ENCODE peak calls at places on chromosomes 11 and 22, in six cellular contexts. M is MM.1S, L is IMR-90, T is Karpas-422, U is HCT116, P is fibroblast of lung. I is an unnamed sample. For H3K9me3, the result is how much of the 10 kb centered on the place peaks cover.

GRCh38 chr22:45493286-45493771 is 9.4 kb upstream of the FBLN1 start:
- DNase-seq in P (peak), T (no peak), U (no peak), M (no peak), L (no peak), I (no peak)

GRCh38 chr11:115084191-115084590 is 405.9 kb downstream of the NXPE2 start:
- DNase-seq in L (no peak), P (no peak), U (no peak), T (no peak), M (no peak), I (no peak)

GRCh38 chr22:23938328-23939016 is 22.5 kb downstream of the GSTT2B start:
- DNase-seq in M (no peak), T (no peak), P (no peak), U (no peak), L (no peak), I (no peak)

GRCh38 chr11:3169235-3169951 is 4.3 kb upstream of the OSBPL5 start:
- DNase-seq in U (peak), M (no peak), L (peak), T (no peak), P (peak), I (no peak)

GRCh38 chr22:28983190-28983589 is 78.4 kb downstream of the C22orf31 start:
- DNase-seq in P (no peak), L (no peak), T (no peak), U (no peak), M (no peak), I (no peak)

GRCh38 chr11:70577948-70578347 is 179.6 kb downstream of the CTTN start:
- DNase-seq in M (no peak), L (no peak), P (no peak), T (peak), U (no peak), I (no peak)

GRCh38 chr11:11841605-11842425 is at the start of gene USP47:
- DNase-seq in U (peak), T (peak), M (peak), L (peak), P (peak), I (no peak)

GRCh38 chr11:116413861-116414260 is 358.9 kb downstream of the BUD13 start:
- DNase-seq in T (no peak), U (no peak), M (no peak), L (no peak), P (no peak), I (no peak)

GRCh38 chr11:33263549-33263948 is 6.4 kb downstream of the HIPK3 start:
- DNase-seq in P (no peak), U (no peak), T (no peak), M (no peak), L (no peak), I (no peak)

GRCh38 chr22:36628561-36629060 is 74.9 kb downstream of the CACNG2 start:
- DNase-seq in U (no peak), P (no peak), L (no peak), T (no peak), M (no peak), I (no peak)

GRCh38 chr11:933002-933820 is 7.5 kb downstream of the AP2A2 start:
- DNase-seq in U (no peak), T (no peak), M (no peak), P (peak), L (no peak), I (no peak)

GRCh38 chr11:69704508-69705245 is 855 bp upstream of the FGF19 start:
- DNase-seq in U (no peak), L (no peak), T (no peak), M (no peak), P (no peak), I (no peak)

GRCh38 chr22:44337658-44338004 is 24.9 kb upstream of the SHISAL1 start:
- DNase-seq in T (no peak), L (peak), U (no peak), M (no peak), P (peak), I (no peak)

GRCh38 chr11:2691991-2692841 is 7.6 kb downstream of the KCNQ1OT1 start:
- DNase-seq in M (no peak), P (no peak), U (no peak), T (peak), L (no peak), I (no peak)

GRCh38 chr11:882593-882992 is 28.0 kb downstream of the CHID1 start:
- DNase-seq in L (no peak), M (no peak), P (no peak), T (no peak), U (no peak), I (no peak)

GRCh38 chr22:37983860-37984791 is at the start of gene SOX10:
- DNase-seq in T (no peak), P (no peak), M (no peak), U (no peak), L (no peak), I (no peak)

GRCh38 chr11:83087035-83087434 is 15.3 kb upstream of the RAB30 start:
- DNase-seq in U (no peak), L (no peak), T (peak), M (no peak), P (peak), I (no peak)

GRCh38 chr22:42365337-42365865 is 66.8 kb downstream of the NFAM1 start:
- DNase-seq in L (no peak), U (no peak), M (no peak), T (no peak), P (peak), I (no peak)

GRCh38 chr11:808427-809286 is 1.1 kb upstream of the RPLP2 start:
- DNase-seq in L (no peak), T (peak), P (no peak), M (peak), U (no peak), I (no peak)

GRCh38 chr11:79708319-79708928 is 267.6 kb upstream of the TENM4 start:
- DNase-seq in U (no peak), P (peak), T (peak), M (peak), L (peak), I (no peak)

GRCh38 chr11:112294688-112295340 is 34.2 kb upstream of the PLET1 start:
- DNase-seq in M (no peak), T (no peak), U (no peak), P (peak), L (no peak), I (no peak)

GRCh38 chr11:112467721-112468120 is 207.1 kb upstream of the PLET1 start:
- DNase-seq in P (no peak), M (no peak), U (no peak), L (no peak), T (no peak), I (no peak)

GRCh38 chr22:30947163-30947820 is 21.3 kb downstream of the MORC2 start:
- DNase-seq in P (no peak), T (no peak), U (no peak), M (no peak), L (no peak), I (no peak)

GRCh38 chr11:70073188-70073817 is 4.8 kb upstream of the ANO1 start:
- DNase-seq in P (peak), U (no peak), L (peak), M (no peak), T (no peak), I (no peak)

GRCh38 chr22:38284042-38284402 is 11.2 kb upstream of the TMEM184B start:
- DNase-seq in U (no peak), P (peak), M (no peak), T (no peak), L (peak), I (no peak)

GRCh38 chr11:121625784-121626506 is 173.2 kb upstream of the SORL1-AS1 start:
- DNase-seq in L (no peak), M (no peak), U (no peak), P (no peak), T (no peak), I (no peak)

GRCh38 chr22:28424427-28425080 is 255.1 kb downstream of the TTC28 start:
- DNase-seq in L (peak), T (no peak), U (no peak), P (peak), M (no peak), I (no peak)

GRCh38 chr11:3735827-3736226 is 61.5 kb downstream of the NUP98 start:
- DNase-seq in M (no peak), U (no peak), P (peak), L (peak), T (no peak), I (no peak)

GRCh38 chr11:111310088-111310487 is 11.7 kb downstream of the POU2AF3 start:
- DNase-seq in U (no peak), M (no peak), P (no peak), L (no peak), T (no peak), I (no peak)

GRCh38 chr22:20983081-20983745 is 1.1 kb downstream of the LZTR1 start:
- DNase-seq in P (no peak), T (no peak), M (no peak), L (peak), U (no peak), I (no peak)

GRCh38 chr11:124841765-124842700 is 23.2 kb upstream of the ROBO3 start:
- DNase-seq in P (no peak), L (no peak), M (no peak), U (no peak), T (no peak), I (no peak)

GRCh38 chr22:35440129-35440528 is 40.2 kb downstream of the MCM5 start:
- DNase-seq in U (no peak), L (no peak), T (no peak), P (no peak), M (no peak), I (no peak)

GRCh38 chr11:119737678-119738439 is 8.9 kb upstream of the NECTIN1 start:
- DNase-seq in L (no peak), M (no peak), U (no peak), P (no peak), T (no peak), I (no peak)

GRCh38 chr22:19287889-19288288 is 3.6 kb downstream of the CLTCL1 start:
- DNase-seq in P (peak), L (peak), M (no peak), T (no peak), U (no peak), I (no peak)

GRCh38 chr11:28521075-28521474 is 412.9 kb downstream of the METTL15 start:
- DNase-seq in P (no peak), U (no peak), T (no peak), L (peak), M (no peak), I (no peak)

GRCh38 chr11:44609028-44609782 is 43.7 kb downstream of the CD82 start:
- DNase-seq in U (no peak), L (no peak), M (no peak), P (no peak), T (peak), I (no peak)

GRCh38 chr11:68253682-68254081 is 18.1 kb downstream of the C11orf24 start:
- DNase-seq in U (no peak), T (no peak), M (no peak), L (no peak), P (no peak), I (no peak)

GRCh38 chr11:66885469-66886316 is 28.8 kb downstream of the LRFN4 start:
- DNase-seq in T (no peak), P (no peak), M (no peak), U (no peak), L (no peak), I (no peak)

GRCh38 chr11:101446238-101446637 is 137.6 kb downstream of the TRPC6 start:
- DNase-seq in M (no peak), T (no peak), L (peak), P (peak), U (no peak), I (no peak)
- H3K9ac ChIP-seq in M (no peak), T (no peak), L (no peak), P (no peak), U (no peak), I (no peak)

GRCh38 chr11:78351193-78351592 is 66.4 kb downstream of the GAB2 start:
- DNase-seq in T (no peak), U (no peak), M (no peak), L (no peak), P (no peak), I (no peak)

GRCh38 chr11:78350101-78350645 is 67.4 kb downstream of the GAB2 start:
- DNase-seq in T (peak), M (no peak), L (peak), P (peak), U (no peak), I (no peak)

GRCh38 chr11:78351979-78352731 is 65.5 kb downstream of the GAB2 start:
- DNase-seq in M (no peak), U (no peak), T (no peak), L (no peak), P (no peak), I (no peak)

GRCh38 chr11:78349614-78350013 is 68.0 kb downstream of the GAB2 start:
- DNase-seq in U (no peak), T (no peak), L (peak), P (peak), M (no peak), I (no peak)

GRCh38 chr11:78350646-78351165 is 66.9 kb downstream of the GAB2 start:
- DNase-seq in L (peak), P (peak), M (no peak), U (no peak), T (peak), I (no peak)
- H3K4me3 ChIP-seq in L (peak), P (peak), M (peak), U (no peak), T (peak), I (no peak)

DNA sequence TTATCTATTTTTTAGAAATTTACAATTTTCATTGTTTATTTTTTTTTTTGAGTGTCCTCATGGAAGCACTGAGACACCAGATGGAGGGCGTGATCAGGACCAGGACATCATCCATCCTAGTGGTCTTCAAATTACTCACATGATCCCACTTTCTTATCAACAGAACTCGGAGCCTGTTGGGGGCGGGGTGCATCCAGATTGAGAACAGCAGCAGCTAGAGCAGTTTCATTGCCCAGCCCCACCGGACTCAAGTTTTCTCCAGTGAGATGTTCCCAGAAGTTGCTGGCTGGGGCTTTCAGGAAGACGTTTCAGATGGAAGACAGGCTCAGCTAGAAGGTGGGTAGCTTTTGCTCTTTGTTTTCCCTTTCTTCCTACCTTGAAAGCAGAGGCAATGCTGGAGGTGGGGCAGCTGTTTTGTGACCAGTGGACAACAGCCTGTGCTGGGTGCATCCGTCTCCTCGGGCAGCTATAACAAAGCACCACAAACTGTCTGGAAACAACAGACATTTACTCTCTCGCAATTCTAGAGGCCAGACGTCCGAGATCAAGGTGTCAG is 562.1 kb downstream of the TBC1D22A start:
- DNase-seq in P (no peak), T (no peak), M (no peak), L (no peak), U (no peak), I (no peak)
- H3K9me3 ChIP-seq in P (under half), T (under half), M (under half), L (under half), U (under half), I (under half)

GRCh38 chr22:22605074-22605404 is 39.4 kb upstream of the GGTLC2 start:
- DNase-seq in L (no peak), P (no peak), T (no peak), U (no peak), M (no peak), I (no peak)
- H3K9ac ChIP-seq in L (no peak), P (no peak), T (peak), U (no peak), M (no peak), I (no peak)

DNA sequence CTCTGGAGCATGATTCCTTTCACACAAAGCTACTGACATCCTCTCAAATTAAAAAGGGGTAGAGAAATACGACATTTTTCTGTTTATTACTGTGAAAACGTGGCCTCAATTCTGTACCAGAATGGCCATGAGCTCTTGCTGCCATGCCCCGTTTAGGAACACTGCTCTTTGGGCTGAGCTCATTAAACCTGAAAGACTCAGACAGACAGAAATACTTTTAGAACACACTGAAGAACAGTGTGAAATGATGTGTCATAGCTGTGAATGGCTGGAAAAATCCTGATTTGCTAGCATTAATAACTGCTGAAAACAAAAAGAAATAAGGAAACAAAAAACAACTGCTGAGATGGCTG is 32.2 kb upstream of the TMEM135 start:
- DNase-seq in M (no peak), P (no peak), L (no peak), U (no peak), T (no peak), I (no peak)
- H3K4me3 ChIP-seq in M (no peak), P (no peak), L (no peak), U (no peak), T (no peak), I (no peak)

GRCh38 chr11:126978155-126978554 is 22.4 kb downstream of the KIRREL3 start:
- DNase-seq in M (no peak), T (no peak), L (no peak), U (no peak), P (no peak), I (no peak)
- H3K9me3 ChIP-seq in M (under half), T (under half), L (under half), U (under half), P (under half), I (under half)

GRCh38 chr11:75547617-75548054 is 14.4 kb upstream of the SERPINH1 start:
- DNase-seq in L (peak), P (peak), M (peak), T (peak), U (no peak), I (no peak)
- H3K9ac ChIP-seq in L (peak), P (no peak), M (no peak), T (no peak), U (no peak), I (no peak)

I was measured in keratinocyte.